ENCODE peak calls at places on chromosomes 12 and 14, in nine cellular contexts. P is endothelial cell; F is AG09309; R is DMS 273 treated with DMSO at 0.1 percent for 48 hours; B is dermis blood vessel endothelial cell; C is DMS79 treated with DMSO at 0.1 percent for 48 hours; M is activated T-cell treated with anti-CD3 and anti-CD28 coated beads for 24 hours; I is stimulated activated CD4-positive, alpha-beta T cell treated with anti-CD3 and anti-CD28 coated beads, Interleukin-2, amount 100 ng/mL, for 48 hours; Q is memory B cell. V is an unnamed sample.

GRCh38 chr14:52003324-52003723 is 14.0 kb downstream of the RTRAF start:
- DNase-seq in P (no peak), F (no peak), R (no peak), B (peak; percentile 70), C (no peak), M (no peak), I (no peak), Q (no peak), V (no peak)

GRCh38 chr12:88998421-88998820 is 353.9 kb downstream of the DUSP6 start:
- DNase-seq in P (no peak), F (peak; percentile 44), R (no peak), B (no peak), C (no peak), M (no peak), I (no peak), Q (no peak), V (no peak)

GRCh38 chr12:125518074-125518473 is 452.8 kb downstream of the AACS start:
- DNase-seq in P (peak; percentile 58), F (no peak), R (no peak), B (no peak), C (no peak), M (no peak), I (no peak), Q (no peak), V (no peak)

GRCh38 chr12:42273706-42274105 is 35.7 kb upstream of the YAF2 start:
- DNase-seq in P (no peak), F (no peak), R (no peak), B (no peak), C (no peak), M (no peak), I (no peak), Q (no peak), V (no peak)

GRCh38 chr12:52359511-52360103 is 7.7 kb downstream of the KRT85 start:
- DNase-seq in P (no peak), F (no peak), R (no peak), B (no peak), C (no peak), M (no peak), I (no peak), Q (no peak), V (no peak)

GRCh38 chr14:100728962-100729361 is 2.3 kb downstream of the DLK1 start:
- DNase-seq in P (no peak), F (no peak), R (no peak), B (no peak), C (no peak), M (no peak), I (no peak), Q (no peak), V (no peak)

GRCh38 chr12:4112290-4112689 is 161.3 kb upstream of the CCND2 start:
- DNase-seq in P (no peak), F (no peak), R (no peak), B (no peak), C (no peak), M (no peak), I (no peak), Q (no peak), V (no peak)

GRCh38 chr12:49296836-49297694 is 2.1 kb downstream of the PRPH start:
- DNase-seq in P (no peak), F (no peak), R (peak; percentile 34), B (no peak), C (no peak), M (peak; percentile 28), I (peak; percentile 38), Q (no peak), V (no peak)

GRCh38 chr12:19741132-19741489 is 301.8 kb downstream of the AEBP2 start:
- DNase-seq in P (no peak), F (no peak), R (no peak), B (no peak), C (no peak), M (no peak), I (no peak), Q (no peak), V (no peak)

GRCh38 chr12:80598004-80598606 is 109.3 kb upstream of the MYF6 start:
- DNase-seq in P (peak; percentile 20), F (peak; percentile 58), R (no peak), B (peak; percentile 56), C (no peak), M (no peak), I (no peak), Q (no peak), V (peak; percentile 88)

GRCh38 chr14:102629011-102629444 is 36.6 kb downstream of the RCOR1 start:
- DNase-seq in P (peak; percentile 55), F (no peak), R (no peak), B (peak; percentile 80), C (peak; percentile 42), M (no peak), I (no peak), Q (no peak), V (no peak)

GRCh38 chr14:22691171-22691570 is 47.0 kb upstream of the OR6J1 start:
- DNase-seq in P (no peak), F (peak; percentile 20), R (no peak), B (peak; percentile 95), C (no peak), M (no peak), I (no peak), Q (no peak), V (peak; percentile 86)

GRCh38 chr14:101726295-101726953 is 35.1 kb upstream of the PPP2R5C start:
- DNase-seq in P (no peak), F (no peak), R (no peak), B (no peak), C (no peak), M (no peak), I (no peak), Q (no peak), V (no peak)

GRCh38 chr14:64464695-64465094 is 604 bp upstream of the AKAP5 start:
- DNase-seq in P (no peak), F (no peak), R (no peak), B (no peak), C (peak; percentile 88), M (no peak), I (no peak), Q (no peak), V (no peak)

GRCh38 chr14:36505193-36505815 is 14.7 kb downstream of the NKX2-1 start:
- DNase-seq in P (no peak), F (no peak), R (no peak), B (no peak), C (peak; percentile 70), M (no peak), I (no peak), Q (no peak), V (no peak)

GRCh38 chr14:63777024-63777423 is 49.2 kb upstream of the SGPP1 start:
- DNase-seq in P (no peak), F (peak; percentile 38), R (no peak), B (peak; percentile 70), C (no peak), M (no peak), I (no peak), Q (no peak), V (no peak)

GRCh38 chr12:41942355-41942754 is 202.3 kb downstream of the GXYLT1 start:
- DNase-seq in P (no peak), F (no peak), R (no peak), B (no peak), C (no peak), M (no peak), I (no peak), Q (no peak), V (no peak)

GRCh38 chr14:89915114-89915878 is 39.2 kb downstream of the EFCAB11 start:
- DNase-seq in P (peak; percentile 59), F (peak; percentile 31), R (peak; percentile 54), B (peak; percentile 86), C (peak; percentile 91), M (peak; percentile 52), I (peak; percentile 55), Q (peak; percentile 66), V (peak; percentile 41)

GRCh38 chr12:97181571-97182265 is 274.7 kb downstream of the NEDD1 start:
- DNase-seq in P (no peak), F (no peak), R (no peak), B (no peak), C (no peak), M (no peak), I (no peak), Q (no peak), V (no peak)

GRCh38 chr14:31206536-31207286 is 882 bp downstream of the HECTD1 start:
- DNase-seq in P (peak; percentile 50), F (no peak), R (no peak), B (peak; percentile 44), C (peak; percentile 61), M (peak; percentile 47), I (peak; percentile 48), Q (no peak), V (no peak)

GRCh38 chr12:78600541-78600940 is 264.0 kb upstream of the SYT1 start:
- DNase-seq in P (no peak), F (no peak), R (no peak), B (no peak), C (no peak), M (no peak), I (no peak), Q (no peak), V (no peak)

GRCh38 chr12:21823581-21823980 is 49.1 kb upstream of the KCNJ8 start:
- DNase-seq in P (no peak), F (no peak), R (no peak), B (no peak), C (no peak), M (no peak), I (no peak), Q (no peak), V (no peak)

GRCh38 chr14:69260246-69260978 is 454 bp downstream of the GALNT16 start:
- DNase-seq in P (peak; percentile 47), F (no peak), R (no peak), B (peak; percentile 41), C (peak; percentile 65), M (no peak), I (peak; percentile 3), Q (no peak), V (no peak)

GRCh38 chr12:55637467-55637866 is 775 bp downstream of the OR10P1 start:
- DNase-seq in P (no peak), F (no peak), R (no peak), B (no peak), C (no peak), M (no peak), I (no peak), Q (no peak), V (no peak)

GRCh38 chr12:32777776-32778175 is 22.1 kb upstream of the YARS2 start:
- DNase-seq in P (no peak), F (no peak), R (no peak), B (no peak), C (no peak), M (no peak), I (no peak), Q (no peak), V (no peak)

GRCh38 chr12:106227641-106228319 is 20.0 kb downstream of the CKAP4 start:
- DNase-seq in P (no peak), F (no peak), R (no peak), B (no peak), C (no peak), M (peak; percentile 16), I (no peak), Q (peak; percentile 68), V (no peak)

GRCh38 chr12:46886541-46887041 is 60.8 kb upstream of the SLC38A4 start:
- DNase-seq in P (no peak), F (peak; percentile 72), R (no peak), B (no peak), C (no peak), M (no peak), I (no peak), Q (no peak), V (peak; percentile 41)

GRCh38 chr14:68089146-68089715 is 269.7 kb downstream of the RAD51B start:
- DNase-seq in P (no peak), F (no peak), R (peak; percentile 95), B (peak; percentile 77), C (peak; percentile 99), M (no peak), I (no peak), Q (no peak), V (no peak)

GRCh38 chr14:69314327-69314726 is 54.4 kb downstream of the GALNT16 start:
- DNase-seq in P (no peak), F (no peak), R (no peak), B (no peak), C (no peak), M (no peak), I (no peak), Q (no peak), V (no peak)

GRCh38 chr14:54647378-54647777 is 80.5 kb downstream of the SAMD4A start:
- DNase-seq in P (no peak), F (no peak), R (no peak), B (no peak), C (no peak), M (no peak), I (no peak), Q (no peak), V (no peak)

GRCh38 chr12:6318440-6318879 is 8.0 kb downstream of the PLEKHG6 start:
- DNase-seq in P (no peak), F (no peak), R (no peak), B (no peak), C (no peak), M (no peak), I (no peak), Q (no peak), V (no peak)

V was measured in HS-5.